ENCODE peak calls at places on chromosomes 1 and 21, in five cellular contexts. H is Panc1, P is HCT116, R is heart right ventricle, I is BE2C. E is an unnamed sample. For H3K4me1, the result is how much of the 10 kb centered on the place peaks cover.

GRCh38 chr1:227358079-227358358 is 39.7 kb upstream of the CDC42BPA start:
- DNase-seq in I (no peak), H (no peak), R (no peak), P (no peak), E (no peak)

GRCh38 chr1:172460177-172460576 is 16.3 kb upstream of the PIGC start:
- DNase-seq in H (no peak), P (no peak), R (no peak), I (no peak), E (no peak)

GRCh38 chr1:42944207-42944928 is 14.3 kb downstream of the SLC2A1 start:
- DNase-seq in H (no peak), I (no peak), P (no peak), R (peak), E (no peak)

GRCh38 chr1:205667909-205668643 is 12.2 kb downstream of the SLC45A3 start:
- DNase-seq in H (no peak), R (no peak), I (no peak), P (no peak), E (no peak)

GRCh38 chr1:2455757-2456156 is 20.3 kb upstream of the PLCH2 start:
- DNase-seq in P (no peak), I (no peak), H (no peak), R (no peak), E (no peak)

GRCh38 chr1:163168053-163168452 is 34.7 kb downstream of the RGS5 start:
- DNase-seq in H (peak), P (peak), R (peak), I (no peak), E (no peak)

GRCh38 chr1:117231748-117232373 is 21.1 kb upstream of the VTCN1 start:
- DNase-seq in R (no peak), H (no peak), P (no peak), I (no peak), E (peak)

GRCh38 chr1:33237579-33237978 is 18.7 kb upstream of the ZNF362 start:
- DNase-seq in P (no peak), H (no peak), I (no peak), R (no peak), E (no peak)

GRCh38 chr1:56688522-56689026 is 43.5 kb downstream of the PRKAA2 start:
- DNase-seq in R (no peak), I (no peak), P (peak), H (peak), E (no peak)

GRCh38 chr1:82223091-82223490 is 422.4 kb downstream of the ADGRL2 start:
- DNase-seq in P (no peak), H (no peak), R (no peak), I (no peak), E (no peak)

GRCh38 chr1:23984417-23985186 is 4.5 kb upstream of the SRSF10 start:
- DNase-seq in P (no peak), I (peak), R (no peak), H (no peak), E (peak)

GRCh38 chr1:21117159-21117953 is 59.3 kb downstream of the EIF4G3 start:
- DNase-seq in P (no peak), H (no peak), I (no peak), R (no peak), E (no peak)

GRCh38 chr21:36260030-36260787 is 59.8 kb upstream of the MORC3 start:
- DNase-seq in I (peak), H (peak), P (peak), R (peak), E (peak)

GRCh38 chr21:25964009-25964408 is 206.6 kb downstream of the APP start:
- DNase-seq in H (no peak), I (no peak), R (peak), P (no peak), E (no peak)

GRCh38 chr1:76782777-76783176 is 84.5 kb upstream of the ST6GALNAC5 start:
- DNase-seq in I (no peak), H (no peak), P (no peak), R (no peak), E (no peak)

GRCh38 chr1:196449459-196449858 is 158.8 kb downstream of the KCNT2 start:
- DNase-seq in R (no peak), I (no peak), P (no peak), H (no peak), E (peak)

GRCh38 chr1:23178931-23179330 is 10.3 kb upstream of the LUZP1 start:
- DNase-seq in P (no peak), H (no peak), I (no peak), R (no peak), E (peak)

GRCh38 chr1:25549273-25550154 is 6.1 kb downstream of the LDLRAP1 start:
- DNase-seq in H (no peak), P (peak), R (peak), I (no peak), E (no peak)

GRCh38 chr1:17839641-17840196 is 84.6 kb downstream of the ACTL8 start:
- DNase-seq in R (no peak), P (no peak), H (no peak), I (no peak), E (no peak)

GRCh38 chr21:31624961-31625491 is 34.5 kb upstream of the SOD1 start:
- DNase-seq in R (no peak), I (no peak), H (no peak), P (no peak), E (no peak)

GRCh38 chr1:211830055-211830329 is 571 bp downstream of the LPGAT1 start:
- DNase-seq in R (no peak), I (no peak), P (no peak), H (no peak), E (no peak)

GRCh38 chr1:199759268-199759724 is 268.2 kb upstream of the NR5A2 start:
- DNase-seq in I (no peak), P (peak), R (no peak), H (no peak), E (peak)

GRCh38 chr1:59265622-59266021 is 31.3 kb upstream of the FGGY start:
- DNase-seq in R (no peak), I (no peak), H (no peak), P (no peak), E (no peak)

GRCh38 chr1:223621312-223621734 is 44.2 kb downstream of the CAPN8 start:
- DNase-seq in R (no peak), I (no peak), P (no peak), H (no peak), E (no peak)

GRCh38 chr1:211653907-211654553 is 21.4 kb downstream of the NEK2 start:
- DNase-seq in I (no peak), R (no peak), H (no peak), P (no peak), E (no peak)

GRCh38 chr1:238063454-238063853 is 172.7 kb upstream of the ZP4 start:
- DNase-seq in H (no peak), P (no peak), R (no peak), I (peak), E (no peak)

GRCh38 chr21:28099296-28099695 is 893.4 kb downstream of the LTN1 start:
- DNase-seq in I (no peak), P (no peak), R (peak), H (no peak), E (peak)

GRCh38 chr1:58727363-58727762 is 27.5 kb upstream of the MYSM1 start:
- DNase-seq in H (peak), R (no peak), P (peak), I (no peak), E (peak)

GRCh38 chr1:9356829-9357466 is 64.3 kb downstream of the SPSB1 start:
- DNase-seq in P (no peak), I (no peak), R (no peak), H (no peak), E (no peak)

GRCh38 chr21:33881689-33882440 is 33.7 kb downstream of the ATP5PO start:
- DNase-seq in I (no peak), R (no peak), P (no peak), H (no peak), E (no peak)

GRCh38 chr21:33886316-33886715 is 29.3 kb downstream of the ATP5PO start:
- DNase-seq in H (no peak), R (no peak), P (no peak), I (no peak), E (no peak)

GRCh38 chr21:33885158-33885514 is 30.5 kb downstream of the ATP5PO start:
- DNase-seq in H (no peak), R (no peak), P (no peak), I (no peak), E (no peak)

GRCh38 chr21:33880626-33881025 is 35.0 kb downstream of the ATP5PO start:
- DNase-seq in P (no peak), I (no peak), H (no peak), R (no peak), E (no peak)

DNA sequence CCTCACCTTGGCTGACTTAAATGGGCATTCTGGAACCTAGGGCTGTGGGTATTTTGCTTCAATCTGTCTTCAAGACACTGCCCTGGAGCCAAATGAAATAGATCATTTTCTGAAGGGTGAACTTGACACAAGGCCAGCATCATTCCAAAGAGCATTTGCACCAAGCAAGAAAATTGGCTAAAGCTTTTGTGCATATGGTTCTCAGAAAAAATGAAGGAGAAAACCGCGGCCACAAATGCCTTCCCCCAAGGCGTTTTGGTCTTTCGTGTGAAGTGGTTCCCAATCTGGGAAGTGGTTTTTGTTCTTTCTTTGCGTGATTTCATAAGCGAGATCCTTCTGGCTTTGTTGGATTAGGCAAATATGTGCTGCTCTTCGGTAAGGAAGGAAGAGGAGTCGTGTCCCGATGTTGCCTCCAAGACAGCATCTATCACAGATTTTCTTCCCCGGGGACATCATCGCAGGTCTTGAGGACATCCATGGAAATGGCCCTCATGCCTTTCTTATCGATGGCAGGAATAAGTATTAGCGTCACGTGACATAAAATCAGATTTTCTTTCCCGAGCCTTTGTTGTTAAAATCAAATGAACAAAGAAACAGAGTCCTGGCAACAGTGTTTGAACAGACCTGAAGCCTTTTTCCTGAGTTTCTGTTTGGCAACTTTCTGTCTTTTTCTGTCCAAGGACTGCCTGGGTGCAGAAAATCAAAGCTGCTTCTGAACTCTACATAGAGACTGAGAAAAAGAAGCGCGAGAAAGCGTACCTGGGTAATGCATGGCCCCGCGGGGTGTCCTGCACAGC is 31.0 kb downstream of the ATP5PO start:
- DNase-seq in P (no peak), H (no peak), I (no peak), R (no peak), E (no peak)
- TF ChIP-seq CTCF in P (no peak), H (no peak), I (no peak), R (no peak), E (no peak)

GRCh38 chr1:1403543-1404112 is 3.5 kb downstream of the MRPL20 start:
- DNase-seq in R (no peak), H (no peak), P (no peak), I (no peak), E (no peak)
- H3K4me1 ChIP-seq in R (under half), H (half or more), P (under half), I (under half), E (under half)

GRCh38 chr21:43758132-43758619 is 17.9 kb downstream of the CSTB start:
- DNase-seq in I (no peak), R (no peak), P (no peak), H (no peak), E (no peak)

GRCh38 chr21:43755820-43756594 is 20.1 kb downstream of the CSTB start:
- DNase-seq in P (no peak), H (no peak), R (no peak), I (no peak), E (no peak)

GRCh38 chr21:43759651-43760050 is 16.5 kb downstream of the CSTB start:
- DNase-seq in R (no peak), P (no peak), I (no peak), H (no peak), E (no peak)

GRCh38 chr21:43758811-43759210 is 17.3 kb downstream of the CSTB start:
- DNase-seq in P (no peak), I (no peak), H (no peak), R (no peak), E (no peak)

DNA sequence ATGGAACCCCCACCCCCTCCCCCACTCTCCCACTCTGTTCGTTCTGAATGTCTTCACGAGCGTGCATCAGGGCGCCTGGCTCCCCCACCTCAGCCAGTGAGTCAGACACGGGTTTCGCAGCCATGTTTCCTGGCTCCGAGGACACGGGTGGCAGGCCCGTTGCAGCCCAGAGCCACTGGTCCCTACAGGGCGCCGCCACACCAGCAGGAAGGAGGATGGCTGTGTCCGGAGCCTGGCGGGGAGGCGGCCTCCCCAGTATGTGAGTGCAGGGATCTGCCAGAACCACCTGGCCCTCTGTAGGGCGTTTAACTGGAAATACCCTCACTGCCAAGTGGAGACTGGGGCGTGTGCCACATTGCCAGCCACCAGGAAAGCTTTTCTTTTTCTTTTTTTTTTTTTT is 18.5 kb downstream of the CSTB start:
- DNase-seq in H (no peak), I (no peak), R (no peak), P (no peak), E (no peak)
- TF ChIP-seq CTCF in H (no peak), I (no peak), R (no peak), P (no peak), E (no peak)

GRCh38 chr1:54574158-54574778 is 26.2 kb downstream of the ACOT11 start:
- DNase-seq in H (no peak), P (no peak), I (no peak), R (no peak), E (no peak)

GRCh38 chr1:54575605-54576004 is 27.6 kb downstream of the ACOT11 start:
- DNase-seq in P (no peak), H (no peak), I (no peak), R (no peak), E (no peak)

GRCh38 chr1:54572236-54572850 is 24.3 kb downstream of the ACOT11 start:
- DNase-seq in P (no peak), H (no peak), R (no peak), I (no peak), E (no peak)

GRCh38 chr1:54577612-54578011 is 29.6 kb downstream of the ACOT11 start:
- DNase-seq in P (no peak), R (peak), H (no peak), I (peak), E (peak)

DNA sequence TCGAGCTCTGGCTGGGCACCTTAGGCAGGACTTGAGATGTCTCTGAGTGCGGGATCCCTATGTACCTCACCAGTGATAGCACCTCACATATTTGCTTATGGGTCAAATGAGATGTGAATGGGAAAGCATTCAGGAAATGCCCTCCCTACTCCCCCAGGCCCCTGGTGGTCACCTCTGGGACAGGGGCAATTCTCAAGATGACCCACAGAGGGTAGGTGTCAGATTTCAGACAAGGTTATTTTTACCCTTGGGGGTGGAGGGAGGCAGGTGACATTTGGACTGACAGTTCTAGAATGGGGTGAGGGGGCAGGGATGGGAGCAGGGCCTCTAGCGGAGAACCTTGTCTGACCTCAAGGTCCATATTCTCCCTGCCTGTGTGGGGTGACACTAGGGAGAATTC is 27.1 kb downstream of the ACOT11 start:
- DNase-seq in R (peak), I (no peak), H (no peak), P (no peak), E (no peak)
- H3K4me1 ChIP-seq in R (half or more), I (under half), H (under half), P (half or more), E (under half)

GRCh38 chr1:201774983-201775344 is 54.0 kb upstream of the IPO9 start:
- DNase-seq in I (no peak), P (no peak), H (no peak), R (no peak), E (no peak)
- TF ChIP-seq CTCF in I (no peak), P (no peak), H (peak), R (no peak), E (peak)

GRCh38 chr1:12478612-12478985 is 139.4 kb downstream of the DHRS3 start:
- DNase-seq in I (no peak), R (no peak), P (no peak), H (no peak), E (no peak)
- H3K4me1 ChIP-seq in I (under half), R (half or more), P (half or more), H (half or more), E (under half)

DNA sequence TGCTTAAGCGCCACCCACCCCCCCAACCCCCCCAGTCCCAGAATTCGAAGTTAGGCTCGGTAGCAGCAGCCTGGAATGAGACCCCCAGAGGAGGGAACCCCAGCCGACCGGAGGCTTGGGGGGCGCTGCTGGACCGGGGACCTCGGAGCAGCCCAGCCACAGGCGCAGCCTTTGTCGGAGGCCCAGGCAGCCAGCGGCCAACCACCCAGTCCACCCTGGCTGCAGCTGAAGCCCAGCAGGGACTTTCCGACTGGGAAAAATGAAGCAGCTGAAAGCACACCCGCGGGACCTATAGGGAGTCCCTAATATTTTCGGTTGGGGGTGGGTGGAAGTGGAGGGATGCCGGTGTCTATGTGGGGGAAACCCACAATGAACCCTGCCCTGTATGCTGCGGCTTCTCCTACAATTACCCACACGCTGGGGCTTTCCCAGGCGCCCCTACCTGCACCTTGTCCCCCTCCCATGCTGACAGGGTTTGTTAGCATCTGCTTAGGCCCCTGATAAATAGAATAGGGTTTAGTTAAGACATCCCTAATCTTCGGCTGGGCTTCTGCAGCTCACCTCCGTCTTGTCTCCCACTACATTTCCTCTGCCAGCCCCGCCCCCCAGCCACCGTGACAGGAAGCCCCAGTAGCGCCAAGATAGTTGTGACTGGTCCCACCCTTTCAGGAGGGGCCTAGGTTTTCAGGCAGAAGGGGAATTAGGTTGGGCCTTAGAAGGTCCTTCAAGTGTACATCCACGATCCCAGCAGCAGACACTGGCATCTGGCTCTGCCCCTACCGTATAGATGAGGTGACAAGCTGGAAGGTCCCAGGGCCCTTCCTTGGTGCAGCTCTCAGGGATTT is 838 bp downstream of the CCDC28B start:
- DNase-seq in H (no peak), I (peak), P (no peak), R (peak), E (peak)
- TF ChIP-seq CTCF in H (no peak), I (no peak), P (no peak), R (no peak), E (no peak)

GRCh38 chr1:231395996-231396385 is 26.1 kb downstream of the EGLN1 start:
- DNase-seq in R (no peak), P (no peak), H (no peak), I (no peak), E (no peak)

GRCh38 chr1:231390071-231390470 is 32.0 kb downstream of the EGLN1 start:
- DNase-seq in P (no peak), R (no peak), H (no peak), I (no peak), E (peak)

GRCh38 chr1:231393668-231394067 is 28.4 kb downstream of the EGLN1 start:
- DNase-seq in I (no peak), P (no peak), R (no peak), H (no peak), E (peak)

GRCh38 chr1:231395051-231395995 is 26.8 kb downstream of the EGLN1 start:
- DNase-seq in P (peak), H (peak), I (no peak), R (peak), E (peak)

DNA sequence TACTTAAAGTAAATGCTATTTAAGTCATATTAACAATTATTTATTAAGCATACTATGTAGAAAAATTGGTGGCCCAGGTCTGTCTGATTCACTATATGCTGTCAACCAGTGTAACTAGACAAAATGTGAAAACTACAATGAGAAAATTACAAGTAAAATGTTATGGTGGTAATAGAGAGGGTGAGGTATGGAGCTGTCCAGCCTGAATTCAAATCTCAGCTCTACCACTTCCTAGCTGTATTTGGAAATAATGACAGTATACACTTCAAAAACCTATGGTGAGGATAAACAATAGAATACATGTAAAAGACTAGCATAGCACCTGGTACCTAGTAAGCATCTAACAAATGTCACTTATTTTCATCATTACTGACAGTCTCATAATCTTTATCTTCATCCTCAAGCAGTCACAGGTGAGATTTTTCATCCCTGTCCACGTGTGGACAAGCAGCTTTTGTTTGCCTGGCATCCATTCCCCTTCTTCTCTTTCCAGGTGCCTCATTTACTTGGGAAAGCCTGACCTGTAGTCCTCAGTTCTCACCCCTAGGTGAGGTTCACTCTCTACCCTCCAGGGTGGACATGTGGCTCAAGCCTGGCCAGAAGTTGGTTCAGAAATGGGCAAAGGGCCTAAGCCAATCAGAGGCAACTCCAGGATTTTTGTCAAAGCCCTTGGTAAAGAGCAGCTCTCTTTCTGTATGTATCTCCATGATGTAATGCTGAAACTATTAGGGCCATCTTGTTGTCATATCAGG is 29.5 kb downstream of the EGLN1 start:
- DNase-seq in R (no peak), I (no peak), H (no peak), P (no peak), E (no peak)
- H3K4me1 ChIP-seq in R (half or more), I (under half), H (under half), P (half or more), E (under half)